ENCODE peak calls at places on chromosomes 11 and 22, in six cellular contexts. Q is aorta, J is prostate gland, G is colonic mucosa, U is HCT116, Y is endothelial cell of umbilical vein. Z is an unnamed sample.

GRCh38 chr22:50217543-50218152 is 16.8 kb downstream of the SELENOO start:
- DNase-seq in G (no peak), J (no peak), U (no peak), Q (peak; percentile 40), Y (no peak), Z (no peak)

GRCh38 chr22:46596032-46596441 is 24.1 kb upstream of the GRAMD4 start:
- DNase-seq in G (no peak), J (no peak), Q (no peak), U (no peak), Y (no peak), Z (no peak)

GRCh38 chr11:115098037-115098436 is 406.2 kb downstream of the CADM1 start:
- DNase-seq in U (no peak), J (no peak), G (no peak), Q (no peak), Y (no peak), Z (no peak)

GRCh38 chr11:14378171-14378570 is 19.2 kb upstream of the RRAS2 start:
- DNase-seq in U (no peak), J (no peak), Q (no peak), G (no peak), Y (no peak), Z (no peak)

GRCh38 chr22:44413211-44413610 is 84.8 kb downstream of the RTL6 start:
- DNase-seq in Q (no peak), U (no peak), G (no peak), Y (no peak), J (no peak), Z (no peak)

GRCh38 chr11:69455969-69456368 is 25.5 kb upstream of the LINC01488 start:
- DNase-seq in G (no peak), J (no peak), Y (no peak), Q (peak; percentile 10), U (no peak), Z (no peak)

GRCh38 chr11:100556781-100557180 is 130.3 kb upstream of the ARHGAP42 start:
- DNase-seq in Q (no peak), U (no peak), G (no peak), J (no peak), Y (no peak), Z (no peak)

GRCh38 chr22:37641251-37641949 is 1.9 kb downstream of the SH3BP1 start:
- DNase-seq in J (no peak), G (peak; percentile 82), Y (no peak), Q (no peak), U (no peak), Z (no peak)

GRCh38 chr11:115325523-115325922 is 178.7 kb downstream of the CADM1 start:
- DNase-seq in G (no peak), J (no peak), Q (no peak), Y (no peak), U (no peak), Z (no peak)

GRCh38 chr22:30262917-30263741 is 3.5 kb downstream of the OSM start:
- DNase-seq in G (peak; percentile 85), Q (peak; percentile 84), U (no peak), J (peak; percentile 52), Y (peak; percentile 57), Z (no peak)

GRCh38 chr11:46808804-46809431 is 37.2 kb downstream of the CKAP5 start:
- DNase-seq in Q (no peak), Y (peak; percentile 46), U (peak; percentile 13), J (no peak), G (no peak), Z (no peak)

GRCh38 chr22:21739828-21740377 is 4.3 kb upstream of the YPEL1 start:
- DNase-seq in Y (no peak), G (no peak), Q (no peak), J (no peak), U (no peak), Z (no peak)

GRCh38 chr11:117900144-117900651 is 23.7 kb upstream of the FXYD6 start:
- DNase-seq in G (no peak), Q (no peak), J (no peak), U (no peak), Y (no peak), Z (no peak)

GRCh38 chr11:116657842-116658825 is 114.7 kb downstream of the BUD13 start:
- DNase-seq in Q (no peak), J (no peak), U (no peak), G (no peak), Y (no peak), Z (no peak)

GRCh38 chr11:60265373-60266214 is 14.9 kb upstream of the MS4A4A start:
- DNase-seq in Y (peak; percentile 83), U (peak; percentile 36), J (peak; percentile 9), G (peak; percentile 34), Q (no peak), Z (peak; percentile 39)

GRCh38 chr11:111793863-111794262 is 27.7 kb upstream of the PPP2R1B start:
- DNase-seq in Q (no peak), G (no peak), J (no peak), Y (no peak), U (no peak), Z (no peak)

GRCh38 chr11:35649984-35650383 is 12.6 kb upstream of the TRIM44 start:
- DNase-seq in J (no peak), U (no peak), Y (peak; percentile 29), G (no peak), Q (no peak), Z (no peak)

GRCh38 chr22:47063606-47064005 is 301.2 kb downstream of the TBC1D22A start:
- DNase-seq in Q (no peak), G (no peak), Y (no peak), U (no peak), J (no peak), Z (no peak)

GRCh38 chr11:125313271-125314222 is 149.0 kb downstream of the PKNOX2 start:
- DNase-seq in J (no peak), U (no peak), G (no peak), Y (peak; percentile 85), Q (no peak), Z (no peak)

GRCh38 chr11:33690290-33691050 is 10.2 kb downstream of the C11orf91 start:
- DNase-seq in G (peak; percentile 54), U (peak; percentile 81), Q (peak; percentile 81), Y (peak; percentile 98), J (no peak), Z (no peak)

DNA sequence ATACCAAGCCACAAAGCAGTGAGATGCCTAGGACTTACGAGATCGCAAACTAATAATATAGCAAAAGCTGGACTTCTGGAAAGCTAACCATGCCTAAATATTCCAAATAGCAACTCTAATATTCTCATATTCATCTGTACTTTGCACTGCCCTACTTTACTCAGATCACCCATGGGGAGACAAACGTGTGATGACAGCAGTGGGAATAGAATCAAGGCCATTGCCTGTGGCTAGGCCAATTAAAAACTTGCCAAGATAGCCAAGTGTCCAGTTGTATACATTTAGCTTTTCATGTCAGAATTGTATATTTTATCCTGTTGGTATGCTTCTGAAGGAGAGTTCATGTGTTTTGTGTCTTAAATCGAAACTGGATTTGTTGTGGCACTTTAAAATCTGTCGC is 1.2 kb upstream of the CEP126 start:
- DNase-seq in Q (no peak), Y (no peak), U (no peak), G (no peak), J (no peak), Z (no peak)
- H3K27ac ChIP-seq in Q (peak overlapping the region; percentile 54), Y (peak overlapping the region; percentile 100), U (no peak overlapping the region), G (no peak overlapping the region), J (no peak overlapping the region), Z (no peak overlapping the region)

GRCh38 chr11:3617990-3618389 is 23.8 kb downstream of the ART5 start:
- DNase-seq in J (no peak), G (no peak), Q (no peak), Y (no peak), U (no peak), Z (no peak)
- H3K4me3 ChIP-seq in J (no peak overlapping the region), G (no peak overlapping the region), Q (no peak overlapping the region), Y (no peak overlapping the region), U (no peak overlapping the region), Z (no peak overlapping the region)

GRCh38 chr11:62603072-62603408 is 1.4 kb upstream of the MTA2 start:
- DNase-seq in Y (no peak), U (no peak), J (no peak), G (peak; percentile 56), Q (no peak), Z (no peak)
- H3K27ac ChIP-seq in Y (no peak overlapping the region), U (peak overlapping the region; percentile 99), J (peak overlapping the region; percentile 93), G (no peak overlapping the region), Q (peak overlapping the region; percentile 82), Z (no peak overlapping the region)

GRCh38 chr11:72779495-72780128 is 14.2 kb downstream of the STARD10 start:
- DNase-seq in G (peak; percentile 46), Y (no peak), J (no peak), Q (no peak), U (no peak), Z (no peak)

GRCh38 chr11:72781313-72782080 is 12.3 kb downstream of the STARD10 start:
- DNase-seq in U (no peak), J (peak; percentile 31), Y (no peak), G (peak; percentile 74), Q (no peak), Z (no peak)

GRCh38 chr11:72780291-72781062 is 13.4 kb downstream of the STARD10 start:
- DNase-seq in Y (no peak), U (no peak), G (no peak), Q (no peak), J (no peak), Z (no peak)

GRCh38 chr11:72782081-72782920 is 11.5 kb downstream of the STARD10 start:
- DNase-seq in J (no peak), U (no peak), Q (no peak), G (peak; percentile 86), Y (no peak), Z (no peak)

GRCh38 chr11:72781063-72781312 is 12.9 kb downstream of the STARD10 start:
- DNase-seq in U (no peak), G (peak; percentile 58), Y (no peak), J (peak; percentile 59), Q (no peak), Z (no peak)
- H3K4me3 ChIP-seq in U (peak overlapping the region; percentile 59), G (peak overlapping the region; percentile 55), Y (no peak overlapping the region), J (peak overlapping the region; percentile 93), Q (peak overlapping the region; percentile 70), Z (peak overlapping the region; percentile 58)

DNA sequence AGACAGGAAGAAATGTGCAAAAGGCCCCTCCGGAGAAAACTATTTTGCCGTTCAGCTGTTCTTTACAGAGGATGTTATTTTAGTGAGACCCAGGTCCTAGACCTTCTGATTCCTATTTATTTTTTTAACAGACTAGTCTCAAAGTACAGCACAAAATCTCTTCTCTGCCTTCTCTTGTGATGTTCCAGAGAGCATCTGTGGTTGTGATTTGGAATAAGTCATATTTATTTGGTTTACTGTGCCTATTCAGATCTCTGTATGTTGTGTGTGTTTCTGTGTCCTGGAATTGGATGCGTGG is 20.1 kb downstream of the LHFPL7 start:
- DNase-seq in Q (no peak), G (no peak), J (no peak), U (no peak), Y (peak; percentile 78), Z (no peak)
- H3K27ac ChIP-seq in Q (no peak overlapping the region), G (no peak overlapping the region), J (no peak overlapping the region), U (no peak overlapping the region), Y (peak overlapping the region; percentile 38), Z (no peak overlapping the region)